ENCODE peak calls at places on chromosomes 16 and 17, in eight cellular contexts. K is lower lobe of right lung; F is NCI-H2081; Z is kidney tubule cell; U is HT-29; C is transverse colon; O is frontal cortex; N is stimulated activated CD8-positive, alpha-beta memory T cell treated with anti-CD3 and anti-CD28 coated beads, Interleukin-15, amount 100 ng/mL, for 24 hours. T is an unnamed sample.

GRCh38 chr16:11384184-11384955 is 39.1 kb downstream of the RMI2 start:
- DNase-seq in N (no peak), O (no peak), K (no peak), C (no peak), U (no peak), Z (no peak), F (no peak), T (no peak)

GRCh38 chr16:20707461-20707860 is 10.0 kb upstream of the ACSM1 start:
- DNase-seq in K (no peak), C (no peak), O (no peak), U (no peak), F (no peak), N (no peak), Z (no peak), T (no peak)

GRCh38 chr17:18191967-18192366 is 8.3 kb downstream of the ALKBH5 start:
- DNase-seq in N (no peak), F (no peak), C (no peak), U (peak), O (no peak), Z (no peak), K (no peak), T (no peak)

GRCh38 chr16:85878875-85879274 is 20.1 kb upstream of the IRF8 start:
- DNase-seq in F (no peak), K (no peak), O (no peak), C (no peak), U (no peak), Z (peak), N (no peak), T (no peak)

GRCh38 chr16:87202346-87202745 is 114.8 kb downstream of the C16orf95 start:
- DNase-seq in F (no peak), O (no peak), N (no peak), U (no peak), C (no peak), K (no peak), Z (no peak), T (no peak)

GRCh38 chr16:3101018-3101840 is 2.1 kb upstream of the ZSCAN10 start:
- DNase-seq in Z (peak), F (peak), K (no peak), U (peak), N (no peak), O (peak), C (no peak), T (no peak)

GRCh38 chr17:20206068-20206467 is 196.9 kb downstream of the SPECC1 start:
- DNase-seq in K (no peak), U (no peak), N (no peak), F (no peak), Z (peak), O (no peak), C (no peak), T (no peak)

GRCh38 chr17:57295526-57296023 is 39.3 kb downstream of the MSI2 start:
- DNase-seq in K (no peak), O (no peak), F (peak), N (no peak), U (no peak), C (no peak), Z (no peak), T (no peak)

GRCh38 chr17:28570716-28571254 is 539 bp downstream of the PIGS start:
- DNase-seq in F (peak), Z (peak), C (peak), N (peak), K (peak), U (peak), O (peak), T (no peak)

GRCh38 chr17:73663614-73664013 is 19.4 kb upstream of the SDK2 start:
- DNase-seq in N (no peak), K (no peak), O (no peak), C (no peak), F (peak), U (no peak), Z (no peak), T (no peak)

GRCh38 chr16:84847554-84848415 is 28.0 kb downstream of the CRISPLD2 start:
- DNase-seq in N (no peak), U (no peak), O (no peak), C (no peak), F (no peak), Z (peak), K (no peak), T (no peak)

GRCh38 chr16:11191665-11192064 is 64.3 kb downstream of the SOCS1 start:
- DNase-seq in O (no peak), C (no peak), Z (no peak), K (no peak), U (no peak), F (no peak), N (no peak), T (no peak)

GRCh38 chr17:74711058-74711824 is 1.5 kb downstream of the CD300LF start:
- DNase-seq in F (no peak), K (no peak), U (no peak), C (no peak), Z (no peak), O (no peak), N (no peak), T (no peak)

GRCh38 chr17:74071280-74071679 is 132.2 kb upstream of the RPL38 start:
- DNase-seq in O (no peak), Z (no peak), U (no peak), C (no peak), K (no peak), N (no peak), F (no peak), T (no peak)

GRCh38 chr17:67105213-67105612 is 60.9 kb downstream of the CACNG1 start:
- DNase-seq in U (no peak), O (no peak), K (no peak), Z (peak), C (no peak), F (no peak), N (no peak), T (no peak)

GRCh38 chr16:67571981-67572431 is 9.7 kb downstream of the CTCF start:
- DNase-seq in C (no peak), O (no peak), U (no peak), N (no peak), K (no peak), F (no peak), Z (no peak), T (no peak)

GRCh38 chr17:48478224-48479013 is 48.4 kb upstream of the SKAP1 start:
- DNase-seq in O (no peak), C (no peak), F (no peak), K (no peak), Z (no peak), U (no peak), N (no peak), T (no peak)

GRCh38 chr17:40178021-40178601 is 841 bp downstream of the RAPGEFL1 start:
- DNase-seq in Z (no peak), F (no peak), U (no peak), O (no peak), C (peak), K (no peak), N (no peak), T (no peak)

T was measured in ureter.